ENCODE peak calls at places on chromosomes 12 and 14, in six cellular contexts. T, W, Q, Z, C and S are unnamed samples.

GRCh38 chr12:27619308-27619707 is 76.9 kb upstream of the REP15 start:
- DNase-seq in T (no peak), W (no peak), Q (no peak), Z (peak; percentile 77), C (no peak), S (no peak)

GRCh38 chr12:27048822-27049752 is 26.7 kb downstream of the MED21 start:
- DNase-seq in T (no peak), W (no peak), Q (no peak), Z (peak; percentile 94), C (no peak), S (no peak)

GRCh38 chr12:32603858-32604257 is 75.2 kb upstream of the DNM1L start:
- DNase-seq in T (no peak), W (no peak), Q (no peak), Z (peak; percentile 62), C (no peak), S (no peak)

GRCh38 chr14:50399251-50400032 is 2.8 kb upstream of the CDKL1 start:
- DNase-seq in T (no peak), W (no peak), Q (no peak), Z (peak; percentile 63), C (no peak), S (no peak)

GRCh38 chr14:29895591-29896043 is 32.0 kb downstream of the PRKD1 start:
- DNase-seq in T (no peak), W (no peak), Q (no peak), Z (no peak), C (peak; percentile 78), S (no peak)

GRCh38 chr12:120846721-120847120 is 57.4 kb downstream of the SPPL3 start:
- DNase-seq in T (no peak), W (no peak), Q (no peak), Z (no peak), C (no peak), S (no peak)

GRCh38 chr12:2555487-2556082 is 239.2 kb upstream of the FKBP4 start:
- DNase-seq in T (no peak), W (no peak), Q (no peak), Z (no peak), C (no peak), S (no peak)

GRCh38 chr14:55074662-55075061 is 23.2 kb downstream of the MAPK1IP1L start:
- DNase-seq in T (no peak), W (no peak), Q (no peak), Z (peak; percentile 23), C (no peak), S (no peak)

GRCh38 chr12:27498761-27499160 is 25.2 kb upstream of the PPFIBP1 start:
- DNase-seq in T (no peak), W (no peak), Q (no peak), Z (peak; percentile 29), C (no peak), S (no peak)

DNA sequence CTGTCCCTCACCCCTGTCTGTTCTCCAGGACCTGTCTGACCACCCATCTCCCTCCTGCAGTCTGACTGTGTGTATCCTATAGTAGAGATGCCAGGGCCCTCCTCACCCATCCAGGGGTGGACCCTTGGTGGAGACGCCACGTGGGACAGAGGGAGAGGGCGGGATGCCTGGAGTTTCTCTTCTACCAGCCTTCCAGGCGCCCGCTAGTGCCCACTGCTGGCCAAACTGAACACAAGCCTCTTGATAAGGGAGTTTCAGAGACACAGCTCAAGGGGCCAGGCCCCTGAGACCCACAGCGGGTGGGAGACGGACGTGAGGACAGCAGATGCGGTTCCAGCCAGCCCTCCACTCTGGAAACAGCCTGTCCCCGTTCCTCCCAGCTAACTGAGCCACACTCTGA is 147.3 kb downstream of the RBM19 start:
- DNase-seq in T (no peak), W (no peak), Q (no peak), Z (no peak), C (no peak), S (no peak)
- TF ChIP-seq CTCF in T (no peak), W (no peak), Q (no peak), Z (peak; percentile 46), C (no peak), S (no peak)

GRCh38 chr12:91401190-91401589 is 218.6 kb upstream of the DCN start:
- DNase-seq in T (no peak), W (no peak), Q (no peak), Z (no peak), C (no peak), S (no peak)

GRCh38 chr12:91406920-91407341 is 224.3 kb upstream of the DCN start:
- DNase-seq in T (no peak), W (no peak), Q (no peak), Z (no peak), C (no peak), S (no peak)

GRCh38 chr12:91400249-91400648 is 217.6 kb upstream of the DCN start:
- DNase-seq in T (no peak), W (no peak), Q (no peak), Z (no peak), C (no peak), S (no peak)

DNA sequence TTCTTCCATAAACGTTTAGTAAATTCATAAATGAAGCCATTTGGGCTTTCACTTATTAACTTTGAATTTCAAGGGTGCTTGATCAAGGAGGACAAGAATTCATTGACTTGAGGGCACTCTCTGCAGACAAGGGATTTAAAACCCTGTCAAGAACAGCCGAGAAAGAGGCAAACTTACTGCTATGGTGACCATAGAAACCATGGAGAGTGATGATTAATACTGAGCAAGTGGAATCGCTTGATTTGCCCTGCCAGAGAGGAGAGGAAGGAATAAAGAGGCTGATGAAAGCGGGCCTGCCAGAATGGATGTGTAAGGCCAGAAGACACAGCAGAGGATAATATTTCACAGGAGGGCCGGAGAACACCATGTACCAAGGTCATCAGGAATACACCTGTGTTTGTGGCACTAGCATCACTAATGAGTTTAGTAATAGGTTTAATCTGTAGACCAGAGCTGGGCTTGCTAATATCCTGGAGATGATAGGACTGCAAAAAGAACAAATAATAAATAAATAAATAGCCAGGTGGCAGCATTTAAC is 221.8 kb upstream of the DCN start:
- DNase-seq in T (no peak), W (no peak), Q (no peak), Z (no peak), C (no peak), S (no peak)
- H3K27ac ChIP-seq in T (no peak overlapping the region), W (no peak overlapping the region), Q (no peak overlapping the region), Z (no peak overlapping the region), C (no peak overlapping the region), S (no peak overlapping the region)

DNA sequence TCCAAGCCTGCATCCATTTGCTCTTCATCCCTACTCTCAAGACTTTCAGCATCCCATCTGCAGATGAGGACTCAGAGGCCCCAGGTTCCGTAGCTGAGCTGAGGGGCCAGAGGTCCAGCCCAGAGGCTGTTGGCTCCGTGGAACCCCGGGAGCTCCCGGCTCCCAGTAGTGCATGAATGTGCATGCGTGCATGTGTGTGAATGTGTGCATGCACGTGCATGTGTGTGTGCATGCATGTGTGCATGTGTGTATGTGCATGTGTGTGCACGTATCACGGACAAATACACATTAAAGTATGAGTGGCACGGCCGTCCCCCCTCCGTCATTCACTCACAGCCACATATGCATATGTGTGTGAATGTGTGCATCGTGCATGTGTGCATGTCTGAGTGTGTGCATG is 149.9 kb downstream of the KIF26A start:
- DNase-seq in T (no peak), W (no peak), Q (no peak), Z (no peak), C (peak; percentile 8), S (peak; percentile 22)
- H3K9me3 ChIP-seq in T (no peaks in the 10 kb centered on the region), W (no peaks in the 10 kb centered on the region), Q (no peaks in the 10 kb centered on the region), Z (no peaks in the 10 kb centered on the region), C (no peaks in the 10 kb centered on the region), S (no peaks in the 10 kb centered on the region)

GRCh38 chr14:76149196-76149595 is 2.5 kb upstream of the GPATCH2L start:
- DNase-seq in T (no peak), W (no peak), Q (no peak), Z (no peak), C (no peak), S (no peak)
- TF ChIP-seq CTCF in T (no peak), W (no peak), Q (no peak), Z (no peak), C (no peak), S (no peak)

GRCh38 chr12:16766736-16767135 is 160.8 kb upstream of the LMO3 start:
- DNase-seq in T (no peak), W (no peak), Q (no peak), Z (no peak), C (no peak), S (no peak)
- H3K27ac ChIP-seq in T (no peak overlapping the region), W (no peak overlapping the region), Q (no peak overlapping the region), Z (no peak overlapping the region), C (no peak overlapping the region), S (no peak overlapping the region)

DNA sequence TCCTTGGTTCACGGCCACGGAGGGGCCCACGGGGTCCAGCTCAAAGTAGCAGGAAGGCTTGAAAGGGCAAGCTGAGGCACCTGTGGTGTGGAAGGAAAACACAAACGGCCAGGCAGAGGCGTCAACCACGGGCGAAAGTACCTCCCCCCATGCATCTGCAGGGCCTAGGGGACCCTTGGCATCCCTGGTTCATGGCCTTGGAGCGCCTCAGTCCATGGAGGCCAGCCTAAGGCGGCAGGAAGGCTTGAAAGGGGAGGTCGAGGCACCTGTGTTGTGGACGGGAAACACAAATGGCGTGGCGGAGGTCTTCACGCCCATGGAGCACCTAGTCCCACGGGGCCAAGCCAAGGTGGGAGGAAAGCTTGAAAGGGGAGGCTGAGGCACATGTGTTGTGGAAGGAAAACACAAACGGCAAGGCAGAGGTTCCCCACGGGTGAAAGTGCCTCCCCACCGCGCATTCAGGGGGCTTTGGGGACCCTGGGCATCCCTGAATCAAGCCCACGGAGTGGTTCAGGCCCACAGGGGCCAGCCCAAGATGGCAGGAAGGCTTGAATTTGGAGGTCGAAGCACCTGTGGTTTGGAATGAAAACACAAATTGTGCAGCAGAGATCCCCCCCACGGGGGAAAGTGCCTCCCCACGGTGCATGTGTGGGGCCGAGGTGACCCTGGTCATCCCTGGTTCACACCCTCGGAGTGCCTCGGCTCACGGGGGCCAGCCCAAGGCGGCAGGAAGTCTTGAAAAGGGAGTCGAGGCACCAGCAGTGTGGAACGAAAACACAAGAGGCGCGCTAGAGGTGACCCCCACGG is 380.8 kb downstream of the ALG10 start:
- DNase-seq in T (peak; percentile 6), W (peak; percentile 2), Q (peak; percentile 5), Z (no peak), C (peak; percentile 18), S (peak; percentile 44)
- H3K9me3 ChIP-seq in T (no peaks in the 10 kb centered on the region), W (peaks cover 29% of the 10 kb centered on the region), Q (peaks cover 14% of the 10 kb centered on the region), Z (no peaks in the 10 kb centered on the region), C (peaks cover 34% of the 10 kb centered on the region), S (peaks cover 6% of the 10 kb centered on the region)